ENCODE peak calls at places on chromosome 20, in six cellular contexts. C is anterior cingulate cortex, W is heart right ventricle, J is mesenteric fat pad, U is gastrocnemius medialis, L is pulmonary artery endothelial cell. M is an unnamed sample.

GRCh38 chr20:699342-699741 is 23.7 kb upstream of the SCRT2 start:
- DNase-seq in C (no peak), W (no peak), J (peak), U (no peak), L (no peak), M (no peak)

GRCh38 chr20:42391807-42392206 is 773.6 kb upstream of the CHD6 start:
- DNase-seq in C (no peak), W (no peak), J (no peak), U (no peak), L (no peak), M (no peak)

GRCh38 chr20:50338479-50339195 is 148.0 kb downstream of the CEBPB start:
- DNase-seq in C (no peak), W (no peak), J (no peak), U (no peak), L (no peak), M (peak)

GRCh38 chr20:17901971-17902370 is 66.6 kb downstream of the SNX5 start:
- DNase-seq in C (no peak), W (no peak), J (no peak), U (no peak), L (no peak), M (no peak)

GRCh38 chr20:63370623-63371176 is 9.6 kb upstream of the CHRNA4 start:
- DNase-seq in C (no peak), W (no peak), J (no peak), U (no peak), L (no peak), M (no peak)

GRCh38 chr20:20211274-20211987 is 156.5 kb upstream of the INSM1 start:
- DNase-seq in C (no peak), W (no peak), J (no peak), U (no peak), L (no peak), M (peak)

GRCh38 chr20:50163570-50164317 is 10.2 kb upstream of the PEDS1 start:
- DNase-seq in C (no peak), W (peak), J (no peak), U (peak), L (no peak), M (peak)

GRCh38 chr20:59013959-59014608 is 5.1 kb upstream of the TUBB1 start:
- DNase-seq in C (no peak), W (no peak), J (peak), U (no peak), L (no peak), M (peak)

GRCh38 chr20:62454936-62455673 is 20.7 kb downstream of the GATA5 start:
- DNase-seq in C (no peak), W (no peak), J (no peak), U (no peak), L (no peak), M (no peak)

GRCh38 chr20:48523191-48523757 is 304.5 kb downstream of the PREX1 start:
- DNase-seq in C (no peak), W (no peak), J (no peak), U (no peak), L (peak), M (peak)